ENCODE peak calls at places on chromosomes 1 and 21, in ten cellular contexts. H, A, O, Y, F, S, C, T, W and J are unnamed samples.
A peak's percentile ranks its signal among the peaks of the same experiment; 100 is the strongest.

GRCh38 chr1:180588121-180588520 is 29.4 kb downstream of the OVAAL start:
- DNase-seq in H (no peak), A (no peak), O (no peak), Y (no peak), F (no peak), S (no peak), C (no peak), T (no peak), W (no peak), J (no peak)

GRCh38 chr1:1861339-1861730 is 29.6 kb downstream of the GNB1 start:
- DNase-seq in H (no peak), A (no peak), O (no peak), Y (no peak), F (no peak), S (no peak), C (no peak), T (no peak), W (no peak), J (no peak)

GRCh38 chr21:14825405-14826032 is 239.3 kb downstream of the NRIP1 start:
- DNase-seq in H (no peak), A (no peak), O (no peak), Y (no peak), F (no peak), S (no peak), C (no peak), T (no peak), W (no peak), J (no peak)

GRCh38 chr1:68421350-68421749 is 28.4 kb downstream of the RPE65 start:
- DNase-seq in H (no peak), A (no peak), O (no peak), Y (no peak), F (no peak), S (no peak), C (no peak), T (no peak), W (no peak), J (no peak)

GRCh38 chr1:115651391-115651790 is 9.6 kb downstream of the VANGL1 start:
- DNase-seq in H (no peak), A (no peak), O (no peak), Y (no peak), F (no peak), S (no peak), C (no peak), T (no peak), W (no peak), J (no peak)

GRCh38 chr21:35023396-35024070 is 25.6 kb downstream of the RUNX1 start:
- DNase-seq in H (no peak), A (no peak), O (no peak), Y (no peak), F (no peak), S (no peak), C (no peak), T (no peak), W (no peak), J (no peak)

GRCh38 chr1:117820694-117821381 is 108.6 kb downstream of the GDAP2 start:
- DNase-seq in H (no peak), A (no peak), O (no peak), Y (no peak), F (no peak), S (no peak), C (no peak), T (no peak), W (no peak), J (no peak)

GRCh38 chr1:167161242-167161641 is 59.4 kb upstream of the POU2F1 start:
- DNase-seq in H (no peak), A (no peak), O (peak; percentile 49), Y (no peak), F (no peak), S (no peak), C (no peak), T (no peak), W (no peak), J (no peak)

GRCh38 chr21:39869141-39869818 is 2.0 kb downstream of the PCP4 start:
- DNase-seq in H (no peak), A (no peak), O (no peak), Y (no peak), F (no peak), S (no peak), C (no peak), T (no peak), W (no peak), J (no peak)

GRCh38 chr1:119141020-119141424 is 569 bp upstream of the WARS2 start:
- DNase-seq in H (peak; percentile 35), A (no peak), O (no peak), Y (no peak), F (no peak), S (no peak), C (peak; percentile 16), T (peak; percentile 26), W (no peak), J (peak; percentile 26)

GRCh38 chr21:45993210-45994085 is 11.9 kb downstream of the COL6A1 start:
- DNase-seq in H (peak; percentile 3), A (no peak), O (no peak), Y (peak; percentile 36), F (no peak), S (peak; percentile 14), C (no peak), T (peak; percentile 41), W (no peak), J (no peak)

GRCh38 chr1:89339039-89339438 is 24.8 kb upstream of the GBP6 start:
- DNase-seq in H (no peak), A (no peak), O (no peak), Y (no peak), F (no peak), S (no peak), C (peak; percentile 11), T (no peak), W (no peak), J (no peak)

GRCh38 chr1:83065952-83066727 is 932.8 kb downstream of the TTLL7 start:
- DNase-seq in H (no peak), A (peak; percentile 13), O (no peak), Y (no peak), F (no peak), S (no peak), C (no peak), T (no peak), W (no peak), J (no peak)

GRCh38 chr1:180616441-180616840 is 15.4 kb upstream of the XPR1 start:
- DNase-seq in H (no peak), A (peak; percentile 67), O (no peak), Y (no peak), F (no peak), S (no peak), C (no peak), T (no peak), W (no peak), J (no peak)

GRCh38 chr1:145747398-145748247 is 28.3 kb downstream of the CD160 start:
- DNase-seq in H (no peak), A (no peak), O (no peak), Y (no peak), F (no peak), S (no peak), C (no peak), T (no peak), W (no peak), J (no peak)

GRCh38 chr1:235098547-235098946 is 30.1 kb downstream of the TOMM20 start:
- DNase-seq in H (no peak), A (no peak), O (no peak), Y (no peak), F (no peak), S (no peak), C (no peak), T (no peak), W (no peak), J (no peak)

GRCh38 chr1:84504580-84505021 is 1.6 kb upstream of the SPATA1 start:
- DNase-seq in H (no peak), A (peak; percentile 79), O (no peak), Y (no peak), F (peak; percentile 5), S (no peak), C (no peak), T (no peak), W (no peak), J (no peak)

GRCh38 chr1:109229531-109230127 is 15.9 kb downstream of the SARS1 start:
- DNase-seq in H (no peak), A (no peak), O (no peak), Y (no peak), F (no peak), S (no peak), C (no peak), T (no peak), W (no peak), J (peak; percentile 70)

GRCh38 chr1:12161324-12161661 is 5.5 kb upstream of the TNFRSF1B start:
- DNase-seq in H (no peak), A (no peak), O (no peak), Y (no peak), F (no peak), S (no peak), C (no peak), T (no peak), W (no peak), J (no peak)

DNA sequence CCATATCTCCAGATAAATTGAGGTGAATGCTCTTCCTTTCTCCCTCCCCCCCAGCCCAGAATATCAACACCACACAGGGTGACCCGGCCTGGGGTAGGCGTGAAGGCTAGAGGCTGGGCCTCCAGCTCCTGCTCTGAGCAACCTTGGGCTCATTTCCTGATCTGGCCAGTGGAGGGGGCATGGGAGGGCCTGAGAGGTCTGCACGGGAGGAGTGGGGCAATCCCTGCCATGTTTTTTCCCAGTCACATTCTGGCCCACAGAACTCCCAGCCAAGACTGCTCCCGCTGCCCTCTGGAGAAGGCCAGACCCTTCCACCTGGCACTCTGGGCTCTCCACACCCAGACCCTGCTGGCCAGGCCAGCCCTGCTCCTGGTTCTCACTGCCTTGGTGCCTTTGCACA is 3.9 kb downstream of the CLDN19 start:
- DNase-seq in H (peak; percentile 49), A (no peak), O (no peak), Y (no peak), F (no peak), S (no peak), C (no peak), T (no peak), W (no peak), J (no peak)
- TF ChIP-seq CTCF in H (no peak), A (peak; percentile 39), O (no peak), Y (no peak), F (peak; percentile 47), S (no peak), C (no peak), T (peak; percentile 9), W (no peak), J (peak; percentile 37)

GRCh38 chr1:58575831-58576726 is 973 bp downstream of the TACSTD2 start:
- DNase-seq in H (no peak), A (no peak), O (no peak), Y (peak; percentile 82), F (no peak), S (no peak), C (peak; percentile 79), T (no peak), W (no peak), J (no peak)
- TF ChIP-seq CTCF in H (no peak), A (no peak), O (no peak), Y (no peak), F (no peak), S (no peak), C (no peak), T (no peak), W (no peak), J (no peak)

GRCh38 chr1:217630711-217631591 is at the start of the genes GPATCH2 and SPATA17:
- DNase-seq in H (peak; percentile 69), A (peak; percentile 93), O (peak; percentile 83), Y (peak; percentile 84), F (peak; percentile 89), S (peak; percentile 61), C (peak; percentile 85), T (peak; percentile 68), W (peak; percentile 86), J (peak; percentile 58)
- TF ChIP-seq CTCF in H (no peak), A (no peak), O (no peak), Y (no peak), F (peak; percentile 25), S (no peak), C (peak; percentile 31), T (peak; percentile 63), W (no peak), J (peak; percentile 48)

GRCh38 chr1:54008876-54009275 is 9.1 kb downstream of the LDLRAD1 start:
- DNase-seq in H (no peak), A (no peak), O (no peak), Y (no peak), F (no peak), S (no peak), C (no peak), T (no peak), W (no peak), J (no peak)
- TF ChIP-seq CTCF in H (no peak), A (no peak), O (no peak), Y (no peak), F (no peak), S (no peak), C (no peak), T (no peak), W (no peak), J (no peak)